ENCODE peak calls at places on chromosome 12, in seven cellular contexts. Q is stomach, D is vagina, G is HCT116, I is transverse colon, N is K562, E is prostate gland. K is an unnamed sample.

GRCh38 chr12:8860165-8860961 is 37.9 kb downstream of the A2ML1 start:
- DNase-seq in I (peak; percentile 31), D (no peak), G (peak; percentile 27), N (peak; percentile 37), Q (peak; percentile 34), E (peak; percentile 44), K (peak; percentile 32)

GRCh38 chr12:17778242-17778641 is 311.8 kb downstream of the RERGL start:
- DNase-seq in N (no peak), I (no peak), Q (no peak), D (no peak), E (no peak), G (no peak), K (no peak)

GRCh38 chr12:5259523-5259922 is 172.4 kb upstream of the NTF3 start:
- DNase-seq in E (no peak), I (no peak), Q (no peak), D (no peak), G (no peak), N (no peak), K (no peak)

GRCh38 chr12:3236345-3237153 is 159.4 kb downstream of the TSPAN9 start:
- DNase-seq in I (peak; percentile 21), E (no peak), N (peak; percentile 57), D (no peak), G (peak; percentile 42), Q (no peak), K (no peak)

GRCh38 chr12:76318773-76319594 is 29.2 kb downstream of the BBS10 start:
- DNase-seq in G (no peak), E (no peak), N (no peak), Q (no peak), D (no peak), I (no peak), K (no peak)

GRCh38 chr12:61414470-61414869 is 845.7 kb upstream of the USP15 start:
- DNase-seq in G (no peak), Q (no peak), I (no peak), E (no peak), D (no peak), N (no peak), K (no peak)

GRCh38 chr12:45893240-45893639 is 97.1 kb downstream of the SCAF11 start:
- DNase-seq in D (no peak), Q (no peak), E (no peak), I (no peak), N (peak; percentile 16), G (peak; percentile 10), K (no peak)

GRCh38 chr12:31582155-31582554 is 8.8 kb downstream of the DENND5B start:
- DNase-seq in I (no peak), E (no peak), Q (no peak), D (no peak), N (no peak), G (no peak), K (no peak)

GRCh38 chr12:55739025-55739378 is 3.9 kb upstream of the GDF11 start:
- DNase-seq in Q (no peak), I (no peak), N (no peak), D (no peak), G (no peak), E (no peak), K (no peak)

GRCh38 chr12:130835011-130835410 is 4.0 kb downstream of the STX2 start:
- DNase-seq in G (no peak), E (no peak), Q (no peak), D (no peak), N (no peak), I (no peak), K (peak; percentile 35)

GRCh38 chr12:94594443-94594825 is 55.9 kb downstream of the TMCC3 start:
- DNase-seq in I (no peak), N (no peak), E (no peak), Q (no peak), D (no peak), G (no peak), K (no peak)

GRCh38 chr12:92619730-92620684 is 82.8 kb upstream of the PLEKHG7 start:
- DNase-seq in Q (no peak), D (no peak), N (no peak), E (no peak), I (no peak), G (no peak), K (no peak)

GRCh38 chr12:4997939-4998338 is 45.7 kb upstream of the KCNA5 start:
- DNase-seq in D (no peak), N (no peak), E (no peak), G (no peak), Q (no peak), I (no peak), K (no peak)

GRCh38 chr12:14260011-14260993 is 105.2 kb upstream of the ATF7IP start:
- DNase-seq in Q (peak; percentile 89), N (peak; percentile 61), I (peak; percentile 91), G (peak; percentile 47), E (peak; percentile 73), D (no peak), K (peak; percentile 91)

GRCh38 chr12:119375619-119376018 is 41.1 kb downstream of the CCDC60 start:
- DNase-seq in G (no peak), E (no peak), D (no peak), I (no peak), Q (no peak), N (no peak), K (no peak)

GRCh38 chr12:45989857-45990467 is 412 bp downstream of the SCAF11 start:
- DNase-seq in G (peak; percentile 19), N (peak; percentile 41), E (peak; percentile 60), D (no peak), I (peak; percentile 81), Q (peak; percentile 51), K (peak; percentile 93)

GRCh38 chr12:52552681-52553195 is at the start of gene KRT71:
- DNase-seq in N (no peak), I (no peak), G (no peak), E (no peak), D (no peak), Q (no peak), K (no peak)

GRCh38 chr12:123270380-123271181 is 1.1 kb downstream of the CDK2AP1 start:
- DNase-seq in G (no peak), Q (no peak), E (no peak), D (no peak), I (peak; percentile 36), N (peak; percentile 66), K (peak; percentile 89)
- TF ChIP-seq POLR2A in G (no peak), Q (no peak), E (no peak), D (no peak), I (no peak), N (no peak), K (no peak)

GRCh38 chr12:32949815-32950214 is 53.2 kb upstream of the PKP2 start:
- DNase-seq in Q (no peak), E (no peak), G (no peak), N (no peak), I (no peak), D (no peak), K (no peak)

GRCh38 chr12:32939801-32940200 is 43.2 kb upstream of the PKP2 start:
- DNase-seq in E (no peak), D (no peak), I (no peak), Q (no peak), G (no peak), N (no peak), K (no peak)

GRCh38 chr12:32946504-32947131 is 50.0 kb upstream of the PKP2 start:
- DNase-seq in G (no peak), I (no peak), Q (no peak), D (no peak), N (no peak), E (no peak), K (no peak)

GRCh38 chr12:32947203-32947795 is 50.7 kb upstream of the PKP2 start:
- DNase-seq in G (peak; percentile 3), D (no peak), E (no peak), I (no peak), Q (no peak), N (no peak), K (no peak)

DNA sequence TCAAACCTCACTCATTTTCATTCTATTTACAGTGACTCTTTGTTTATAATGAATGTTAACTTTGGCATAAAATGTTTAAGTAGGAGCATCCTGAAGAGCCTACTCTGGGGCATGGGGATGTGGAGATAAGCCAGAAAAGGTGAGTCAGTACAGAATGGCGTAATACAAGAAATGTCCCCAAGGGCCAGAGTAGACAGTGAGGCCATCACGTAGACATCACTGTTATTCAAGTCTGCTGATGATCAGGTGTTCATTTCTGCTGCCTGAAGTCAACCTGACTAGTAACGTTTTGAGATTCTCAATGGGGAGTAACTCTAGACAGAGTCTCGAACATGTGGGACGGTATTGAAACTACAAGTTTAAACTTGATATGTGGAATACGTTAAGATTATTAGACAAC is 47.6 kb upstream of the PKP2 start:
- DNase-seq in N (no peak), D (no peak), E (no peak), Q (no peak), I (no peak), G (no peak), K (no peak)
- TF ChIP-seq POLR2AphosphoS5 in N (no peak), D (no peak), E (no peak), Q (no peak), I (no peak), G (no peak), K (no peak)

GRCh38 chr12:124518051-124518932 is 49.1 kb downstream of the NCOR2 start:
- DNase-seq in N (no peak), G (peak; percentile 56), Q (peak; percentile 99), E (peak; percentile 99), D (no peak), I (peak; percentile 97), K (peak; percentile 97)
- TF ChIP-seq POLR2A in N (no peak), G (no peak), Q (no peak), E (no peak), D (no peak), I (peak; percentile 45), K (no peak)

GRCh38 chr12:122870867-122871664 is 24.9 kb downstream of the VPS37B start:
- DNase-seq in G (no peak), E (peak; percentile 78), N (no peak), D (no peak), Q (peak; percentile 73), I (peak; percentile 53), K (no peak)
- TF ChIP-seq POLR2AphosphoS5 in G (no peak), E (peak; percentile 68), N (no peak), D (no peak), Q (peak; percentile 21), I (peak; percentile 32), K (peak; percentile 41)

DNA sequence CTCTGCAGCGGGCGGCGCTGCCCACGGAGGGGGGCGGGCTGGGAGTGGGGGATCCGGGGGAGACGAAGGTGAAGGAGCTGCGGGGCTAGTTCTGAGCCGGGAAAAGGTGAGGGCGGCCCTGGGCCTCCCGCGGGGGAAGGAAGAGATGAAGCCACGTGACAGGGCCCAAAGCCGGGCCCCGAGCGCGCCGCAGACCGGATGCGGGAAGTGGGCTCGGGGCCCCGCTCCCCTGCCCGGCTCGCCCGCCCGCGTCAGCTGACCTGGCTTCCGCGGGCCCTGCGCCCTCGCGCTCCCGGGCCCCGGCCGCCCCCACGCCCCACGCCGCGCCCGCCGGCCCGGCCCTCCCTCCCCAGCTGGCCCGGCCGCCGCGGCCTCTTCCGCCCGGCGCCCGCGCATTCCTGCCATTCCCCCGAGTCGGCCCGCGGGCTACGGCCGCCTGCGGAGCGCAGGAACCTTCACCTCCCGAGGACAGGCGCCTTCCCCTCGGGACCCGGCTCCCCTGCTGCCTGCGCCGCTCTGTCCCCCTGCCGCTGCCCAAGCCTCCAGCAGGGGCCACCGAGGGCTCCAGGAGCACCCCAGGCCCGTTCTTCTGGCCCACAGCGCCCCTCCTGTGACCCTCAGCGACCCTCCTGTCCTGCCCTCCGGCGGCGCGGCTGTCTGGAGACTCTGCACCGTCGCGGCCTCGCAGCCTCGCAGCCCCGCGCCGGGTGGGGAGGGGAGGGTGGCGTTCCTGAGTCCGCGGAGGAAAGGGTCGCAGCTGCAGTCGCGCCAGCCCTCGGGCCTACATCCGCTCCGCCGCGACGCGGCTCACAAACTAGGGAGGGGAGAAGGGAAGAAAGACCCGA is 20.4 kb downstream of the NINJ2 start:
- DNase-seq in E (peak; percentile 66), I (peak; percentile 84), N (peak; percentile 92), D (no peak), G (no peak), Q (peak; percentile 78), K (peak; percentile 96)
- TF ChIP-seq POLR2A in E (no peak), I (peak; percentile 64), N (peak; percentile 63), D (no peak), G (peak; percentile 30), Q (no peak), K (no peak)